ENCODE peak calls at places on chromosomes 13 and 19, in eight cellular contexts. F is aorta, B is SJSA1, K is body of pancreas, N is AG10803, W is mucosa of descending colon, J is right lobe of liver, G is uterus. E is an unnamed sample.

GRCh38 chr13:112958127-112958989 is 10.7 kb upstream of the MCF2L start:
- DNase-seq in B (no peak), W (no peak), N (no peak), K (no peak), J (peak; percentile 15), F (peak; percentile 67), G (no peak), E (no peak)

GRCh38 chr13:112618501-112618900 is 30.5 kb upstream of the TUBGCP3 start:
- DNase-seq in N (no peak), F (no peak), J (no peak), B (no peak), K (no peak), W (no peak), G (no peak), E (no peak)

GRCh38 chr19:54159352-54160181 is at the start of gene LENG1:
- DNase-seq in K (peak; percentile 100), G (peak; percentile 100), F (peak; percentile 98), J (peak; percentile 99), W (peak; percentile 100), N (peak; percentile 100), B (peak; percentile 100), E (peak; percentile 100)

GRCh38 chr13:42807866-42808265 is 26.5 kb downstream of the FAM216B start:
- DNase-seq in J (no peak), K (no peak), B (peak; percentile 52), F (no peak), G (no peak), N (peak; percentile 40), W (no peak), E (no peak)

GRCh38 chr13:57969961-57970360 is 338.4 kb downstream of the PCDH17 start:
- DNase-seq in F (no peak), K (no peak), N (no peak), G (no peak), J (no peak), W (no peak), B (no peak), E (no peak)

GRCh38 chr19:17965370-17966114 is 1.4 kb upstream of the KCNN1 start:
- DNase-seq in F (no peak), J (no peak), B (no peak), K (no peak), N (no peak), W (no peak), G (no peak), E (no peak)

GRCh38 chr13:38366954-38367645 is 17.4 kb downstream of the UFM1 start:
- DNase-seq in J (no peak), F (no peak), N (peak; percentile 41), G (no peak), B (no peak), K (no peak), W (no peak), E (no peak)

GRCh38 chr13:71867101-71867814 is at the start of gene DACH1:
- DNase-seq in F (peak; percentile 66), G (peak; percentile 41), B (peak; percentile 43), N (peak; percentile 20), K (peak; percentile 55), W (peak; percentile 77), J (peak; percentile 39), E (no peak)

GRCh38 chr13:31965361-31966066 is 66.1 kb upstream of the FRY start:
- DNase-seq in J (no peak), G (no peak), K (no peak), N (peak; percentile 58), W (no peak), B (no peak), F (no peak), E (no peak)

GRCh38 chr19:33194527-33194883 is 375 bp downstream of the LRP3 start:
- DNase-seq in K (no peak), J (no peak), B (no peak), W (no peak), N (no peak), G (no peak), F (no peak), E (no peak)

GRCh38 chr13:98222081-98222554 is 45.0 kb upstream of the RNF113B start:
- DNase-seq in K (peak; percentile 88), N (peak; percentile 71), G (no peak), F (no peak), B (no peak), W (peak; percentile 17), J (no peak), E (no peak)

GRCh38 chr13:52809310-52809769 is 39.1 kb downstream of the PCDH8 start:
- DNase-seq in J (no peak), N (peak; percentile 20), G (no peak), K (peak; percentile 63), B (peak; percentile 67), F (no peak), W (peak; percentile 76), E (peak; percentile 17)

GRCh38 chr19:55667511-55667910 is 7.5 kb upstream of the EPN1 start:
- DNase-seq in K (no peak), W (no peak), J (no peak), G (no peak), N (no peak), F (no peak), B (no peak), E (no peak)

GRCh38 chr19:30449191-30449590 is 77.0 kb downstream of the ZNF536 start:
- DNase-seq in N (peak; percentile 34), F (peak; percentile 5), W (no peak), J (no peak), K (no peak), B (no peak), G (no peak), E (no peak)
- H3K4me3 ChIP-seq in N (peak overlapping the region; percentile 61), F (no peak overlapping the region), W (no peak overlapping the region), J (no peak overlapping the region), K (no peak overlapping the region), B (no peak overlapping the region), G (no peak overlapping the region), E (no peak overlapping the region)

DNA sequence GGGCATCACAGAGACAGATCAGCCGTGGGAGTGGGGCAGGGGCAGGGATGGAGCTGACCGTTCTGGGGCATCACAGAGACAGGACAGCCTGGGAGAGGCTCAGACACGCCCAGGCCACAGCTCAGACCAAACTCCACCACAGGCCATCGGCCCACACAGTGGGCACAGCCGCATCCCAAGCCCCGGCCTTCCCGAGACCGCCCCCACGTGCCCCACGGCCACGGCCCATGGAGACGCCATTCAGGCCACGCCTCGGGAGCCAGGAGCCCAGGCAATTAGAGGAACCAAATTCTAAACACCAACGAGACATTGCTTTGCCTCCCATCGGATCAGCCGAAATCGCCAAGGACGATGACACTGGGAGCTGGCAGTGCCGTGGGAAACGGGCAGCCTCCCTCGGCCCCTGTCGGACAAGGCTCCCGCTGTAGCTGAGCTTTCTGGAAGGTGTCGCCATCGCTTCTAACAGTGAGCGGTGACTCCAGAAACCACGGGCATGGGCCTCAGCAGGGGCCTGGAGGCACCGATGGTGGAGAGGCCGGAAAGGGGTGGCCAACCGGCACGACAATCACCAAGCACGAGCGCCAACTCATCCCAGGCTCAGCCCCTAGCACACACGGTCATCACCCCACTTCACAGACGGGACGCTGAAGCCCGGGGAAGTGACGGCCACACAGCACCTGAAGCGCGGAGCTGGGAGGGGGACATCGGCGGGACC is 2.4 kb downstream of the PIP5K1C start:
- DNase-seq in W (no peak), F (peak; percentile 77), J (no peak), N (no peak), K (no peak), B (no peak), G (no peak), E (no peak)
- H3K4me3 ChIP-seq in W (no peak overlapping the region), F (no peak overlapping the region), J (no peak overlapping the region), N (peak overlapping the region; percentile 85), K (no peak overlapping the region), B (no peak overlapping the region), G (no peak overlapping the region), E (no peak overlapping the region)

GRCh38 chr19:13684021-13684420 is 80.3 kb upstream of the MRI1 start:
- DNase-seq in K (no peak), B (no peak), G (no peak), W (no peak), F (no peak), N (no peak), J (no peak), E (no peak)

GRCh38 chr19:13681509-13681908 is 82.8 kb upstream of the MRI1 start:
- DNase-seq in N (peak; percentile 25), F (no peak), K (no peak), B (no peak), W (no peak), G (no peak), J (no peak), E (peak; percentile 39)
- H3K4me3 ChIP-seq in N (no peak overlapping the region), F (no peak overlapping the region), K (no peak overlapping the region), B (no peak overlapping the region), W (no peak overlapping the region), G (no peak overlapping the region), J (no peak overlapping the region), E (no peak overlapping the region)

GRCh38 chr19:49359851-49360845 is 2.1 kb downstream of the TEAD2 start:
- DNase-seq in G (peak; percentile 27), N (no peak), F (no peak), W (no peak), J (no peak), B (no peak), K (no peak), E (no peak)
- H3K4me3 ChIP-seq in G (no peak overlapping the region), N (no peak overlapping the region), F (no peak overlapping the region), W (no peak overlapping the region), J (no peak overlapping the region), B (no peak overlapping the region), K (no peak overlapping the region), E (peak overlapping the region; percentile 92)

DNA sequence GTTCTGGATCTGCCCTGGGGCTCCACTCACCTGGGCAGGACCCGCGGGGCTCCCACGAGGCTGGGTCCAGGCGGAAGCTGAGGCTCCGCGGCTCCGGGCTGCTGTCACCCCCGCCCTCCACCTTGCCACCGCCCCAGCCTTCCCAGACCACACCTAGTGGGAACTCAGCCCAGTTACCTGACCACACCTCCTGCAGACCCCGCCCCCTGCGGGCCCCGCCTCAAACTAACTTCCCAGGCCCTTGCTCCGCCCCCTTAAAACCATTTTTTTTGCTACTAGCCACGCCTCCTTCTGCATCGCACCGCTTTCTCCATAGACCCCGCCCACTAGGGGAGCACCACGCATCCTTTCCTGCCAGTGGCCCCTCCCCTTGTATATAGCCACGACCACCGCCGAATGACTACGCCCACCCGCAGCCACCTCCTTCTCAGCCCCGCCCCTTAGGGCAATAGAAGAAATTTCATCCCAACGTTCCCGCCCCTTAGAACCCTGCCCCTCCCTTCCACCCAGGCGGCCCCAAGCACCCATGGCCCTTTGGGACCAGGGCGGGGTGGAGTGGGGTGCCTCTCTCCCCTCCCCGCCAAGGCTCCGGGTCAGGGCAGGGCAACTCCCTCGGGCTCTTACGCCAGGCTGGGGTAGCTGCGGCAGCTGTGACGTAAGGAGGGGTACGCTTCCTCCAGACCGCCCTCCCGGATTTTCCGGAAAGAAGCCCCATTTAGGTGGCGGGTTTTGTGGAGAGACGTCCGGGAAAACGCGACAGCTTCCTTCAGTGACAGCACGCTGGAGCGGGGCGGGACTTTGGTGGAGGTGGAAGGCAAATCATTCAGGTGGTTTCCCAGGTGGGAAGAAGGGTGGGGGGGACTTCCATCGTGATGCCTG is at the start of gene SH2D3A:
- DNase-seq in F (peak; percentile 86), B (no peak), J (peak; percentile 85), K (peak; percentile 96), N (no peak), G (peak; percentile 43), W (peak; percentile 98), E (no peak)
- H3K4me3 ChIP-seq in F (no peak within 1 kb of the TSS), B (no peak within 1 kb of the TSS), J (peak within 1 kb of the TSS; percentile 19), K (peak within 1 kb of the TSS; percentile 21), N (no peak within 1 kb of the TSS), G (no peak within 1 kb of the TSS), W (peak within 1 kb of the TSS; percentile 29), E (peak within 1 kb of the TSS; percentile 31)

E was measured in skeletal muscle cell.